ENCODE peak calls at places on chromosomes 16 and 17, in five cellular contexts. K, H, F, W and U are unnamed samples.

GRCh38 chr17:56752263-56752662 is 81.5 kb downstream of the C17orf67 start:
- DNase-seq in K (no peak), H (no peak), F (no peak), W (no peak), U (peak)

GRCh38 chr16:29852654-29853053 is 10.4 kb downstream of the CDIPT start:
- DNase-seq in K (no peak), H (no peak), F (peak), W (no peak), U (no peak)

GRCh38 chr17:57518587-57519118 is 226.4 kb downstream of the CCDC182 start:
- DNase-seq in K (peak), H (no peak), F (no peak), W (no peak), U (no peak)

GRCh38 chr16:12674096-12674495 is 129.6 kb downstream of the CPPED1 start:
- DNase-seq in K (no peak), H (peak), F (peak), W (no peak), U (no peak)

GRCh38 chr16:64711026-64711425 is 410.8 kb downstream of the CDH11 start:
- DNase-seq in K (no peak), H (no peak), F (peak), W (no peak), U (no peak)

GRCh38 chr16:30414159-30414558 is 6.8 kb downstream of the ZNF771 start:
- DNase-seq in K (no peak), H (no peak), F (no peak), W (no peak), U (no peak)

GRCh38 chr17:20926532-20926931 is 116.3 kb downstream of the USP22 start:
- DNase-seq in K (no peak), H (no peak), F (peak), W (no peak), U (no peak)

GRCh38 chr16:11208916-11209665 is 46.9 kb downstream of the SOCS1 start:
- DNase-seq in K (no peak), H (no peak), F (no peak), W (no peak), U (no peak)

GRCh38 chr16:51049678-51050378 is 101.2 kb downstream of the SALL1 start:
- DNase-seq in K (no peak), H (no peak), F (no peak), W (no peak), U (no peak)

GRCh38 chr17:50863221-50863843 is 2.8 kb downstream of the TOB1 start:
- DNase-seq in K (no peak), H (peak), F (no peak), W (peak), U (no peak)

GRCh38 chr17:17125136-17126084 is 80.7 kb downstream of the PLD6 start:
- DNase-seq in K (no peak), H (no peak), F (no peak), W (no peak), U (no peak)

GRCh38 chr16:900211-900610 is 70.6 kb downstream of the LMF1 start:
- DNase-seq in K (no peak), H (no peak), F (no peak), W (no peak), U (no peak)

GRCh38 chr16:50547340-50547865 is 793 bp upstream of the NKD1 start:
- DNase-seq in K (peak), H (peak), F (peak), W (no peak), U (peak)

GRCh38 chr16:66508261-66508913 is 41.5 kb downstream of the TK2 start:
- DNase-seq in K (no peak), H (peak), F (peak), W (no peak), U (peak)

GRCh38 chr16:24118126-24118821 is 137.9 kb upstream of the CACNG3 start:
- DNase-seq in K (no peak), H (no peak), F (no peak), W (no peak), U (no peak)

GRCh38 chr17:62860962-62861873 is 53.1 kb upstream of the MARCHF10 start:
- DNase-seq in K (no peak), H (no peak), F (peak), W (no peak), U (no peak)

DNA sequence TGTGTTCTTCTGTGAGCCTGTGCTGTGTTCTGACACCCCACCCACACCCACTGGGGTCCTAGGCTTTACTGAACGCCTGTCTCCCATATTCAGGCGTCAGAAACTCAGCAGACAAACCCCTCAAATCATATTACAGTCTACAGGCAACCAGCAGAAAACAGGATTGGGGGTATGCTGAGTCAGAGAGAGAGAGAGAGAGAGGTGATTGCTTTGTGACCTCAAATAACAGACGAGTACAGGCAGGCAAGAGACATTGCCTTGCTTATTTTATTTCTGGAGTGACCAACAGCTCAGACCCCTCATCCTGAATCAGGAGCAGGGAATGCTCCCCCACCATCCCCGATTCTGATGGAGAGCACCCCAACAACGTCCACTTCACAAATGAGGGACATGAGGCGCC is 473.9 kb downstream of the PMP22 start:
- DNase-seq in K (no peak), H (no peak), F (no peak), W (no peak), U (no peak)
- H3K4me3 ChIP-seq in K (no peak), H (no peak), F (no peak), W (no peak), U (no peak)

GRCh38 chr17:69723316-69723715 is 308.8 kb downstream of the MAP2K6 start:
- DNase-seq in K (no peak), H (no peak), F (no peak), W (no peak), U (no peak)
- H3K4me3 ChIP-seq in K (no peak), H (no peak), F (no peak), W (no peak), U (no peak)

GRCh38 chr16:20900299-20901067 is at the start of the genes DCUN1D3 and LYRM1:
- DNase-seq in K (peak), H (peak), F (peak), W (peak), U (peak)

GRCh38 chr16:20897253-20897896 is 2.8 kb downstream of the DCUN1D3 start:
- DNase-seq in K (no peak), H (no peak), F (peak), W (no peak), U (no peak)

GRCh38 chr16:20899503-20900298 is 457 bp downstream of the DCUN1D3 start:
- DNase-seq in K (no peak), H (peak), F (no peak), W (no peak), U (peak)

GRCh38 chr16:20898938-20899502 is 1.1 kb downstream of the DCUN1D3 start:
- DNase-seq in K (no peak), H (no peak), F (peak), W (no peak), U (peak)

GRCh38 chr16:20897897-20898296 is 2.3 kb downstream of the DCUN1D3 start:
- DNase-seq in K (no peak), H (no peak), F (peak), W (no peak), U (no peak)
- H3K4me3 ChIP-seq in K (no peak), H (no peak), F (peak), W (no peak), U (no peak)

GRCh38 chr17:1232331-1232730 is 37.9 kb upstream of the BHLHA9 start:
- DNase-seq in K (no peak), H (no peak), F (no peak), W (no peak), U (no peak)
- H3K4me3 ChIP-seq in K (no peak), H (no peak), F (no peak), W (no peak), U (no peak)

DNA sequence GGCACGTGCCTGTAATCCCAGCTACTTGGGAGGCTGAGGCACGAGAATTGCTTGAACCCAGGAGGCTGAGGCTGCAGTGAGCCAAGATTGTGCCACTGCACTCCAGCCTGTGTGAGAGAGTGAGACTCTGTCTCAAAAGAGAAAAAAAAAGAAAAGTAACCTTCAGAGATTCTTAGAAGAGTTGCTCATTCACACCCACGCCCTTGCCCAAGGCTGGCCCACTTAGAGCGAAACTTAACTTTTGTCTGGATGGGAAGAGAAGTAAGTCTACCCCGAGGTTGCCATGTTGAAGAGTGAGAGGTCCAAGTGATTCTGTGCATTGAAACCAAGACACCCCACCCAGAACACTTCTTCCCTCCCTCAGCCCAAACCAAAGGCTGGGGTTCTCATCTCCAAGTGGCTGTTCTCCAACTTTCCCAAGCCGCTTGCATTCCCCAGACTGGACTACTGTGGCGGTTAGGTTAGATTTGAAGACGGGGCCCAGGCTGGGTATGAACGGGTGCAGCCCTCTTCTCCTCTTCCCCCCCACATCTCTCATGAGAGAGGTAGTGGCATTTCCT is 2.4 kb upstream of the CISD3 start:
- DNase-seq in K (peak), H (no peak), F (no peak), W (no peak), U (no peak)
- H3K4me3 ChIP-seq in K (peak), H (no peak), F (no peak), W (no peak), U (no peak)

GRCh38 chr17:44758414-44759095 is at the start of gene ADAM11:
- DNase-seq in K (no peak), H (no peak), F (no peak), W (no peak), U (no peak)
- H3K4me3 ChIP-seq in K (no peak), H (peak), F (peak), W (peak), U (no peak)

DNA sequence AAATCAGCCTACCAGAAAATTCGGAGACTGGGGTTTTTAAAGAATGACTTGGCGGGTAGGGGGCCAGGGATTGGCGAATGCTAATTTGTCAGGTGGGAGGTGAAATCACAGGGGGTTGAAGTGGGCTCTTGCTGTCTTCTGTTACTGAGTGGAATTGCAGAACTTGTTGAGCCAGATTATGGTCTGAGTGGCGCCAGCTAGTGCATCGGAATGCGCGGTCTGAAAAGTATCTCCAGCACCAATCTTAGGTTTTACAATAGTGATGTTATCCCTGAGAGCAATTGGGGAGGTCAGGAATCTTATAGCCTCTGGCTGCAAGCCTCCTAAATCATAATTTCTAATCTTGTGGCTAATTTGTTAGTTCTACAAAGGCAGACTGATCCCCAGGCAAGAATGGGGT is 762 bp upstream of the RBL2 start:
- DNase-seq in K (no peak), H (no peak), F (no peak), W (no peak), U (no peak)
- H3K4me3 ChIP-seq in K (peak), H (peak), F (no peak), W (no peak), U (no peak)

GRCh38 chr16:84820771-84821170 is 986 bp downstream of the CRISPLD2 start:
- DNase-seq in K (no peak), H (no peak), F (no peak), W (no peak), U (no peak)
- H3K4me3 ChIP-seq in K (no peak), H (no peak), F (peak), W (peak), U (no peak)

DNA sequence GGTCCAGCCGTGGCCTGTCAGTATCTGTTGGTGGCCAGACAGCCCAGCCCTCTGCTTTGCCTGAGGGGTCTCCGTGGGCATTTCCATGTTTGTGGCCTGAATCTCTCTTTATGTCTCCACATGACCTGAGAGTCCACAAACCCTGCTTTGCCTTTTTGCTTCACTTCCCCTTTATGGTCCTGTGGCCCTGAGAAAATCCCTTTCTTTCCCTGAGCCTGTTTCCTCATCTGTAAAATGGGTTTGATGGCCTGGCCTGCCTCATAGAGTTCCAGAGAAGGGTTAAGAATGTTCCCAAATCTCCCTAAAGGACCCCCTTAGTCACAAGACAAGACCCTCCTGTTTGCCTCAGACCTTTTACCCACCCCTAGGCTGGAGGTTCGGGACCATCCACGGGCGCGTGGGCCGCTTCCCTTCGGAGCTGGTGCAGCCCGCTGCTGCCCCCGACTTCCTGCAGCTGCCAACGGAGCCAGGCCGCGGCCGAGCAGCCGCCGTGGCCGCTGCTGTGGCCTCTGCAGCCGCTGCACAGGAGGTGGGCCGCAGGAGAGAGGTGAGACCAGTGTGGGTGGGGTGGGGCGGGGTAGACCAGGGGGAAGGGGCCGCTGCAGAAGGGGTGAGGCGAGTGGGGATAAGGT is 26.2 kb upstream of the ALKBH5 start:
- DNase-seq in K (no peak), H (no peak), F (no peak), W (no peak), U (no peak)
- H3K4me3 ChIP-seq in K (no peak), H (no peak), F (no peak), W (no peak), U (no peak)